ENCODE peak calls at places on chromosomes 12 and 14, in seven cellular contexts. P, M, W, N, V, Y and C are unnamed samples.

GRCh38 chr12:20426956-20427355 is 58.6 kb downstream of the PDE3A start:
- DNase-seq in P (no peak), M (no peak), W (no peak), N (no peak), V (no peak), Y (no peak), C (no peak)

GRCh38 chr12:1575287-1575798 is 19.0 kb downstream of the FBXL14 start:
- DNase-seq in P (no peak), M (peak), W (no peak), N (no peak), V (no peak), Y (no peak), C (no peak)

GRCh38 chr12:12387521-12387920 is 30.6 kb downstream of the BORCS5 start:
- DNase-seq in P (no peak), M (no peak), W (no peak), N (no peak), V (peak), Y (no peak), C (peak)

GRCh38 chr12:64004639-64005038 is 160.1 kb downstream of the SRGAP1 start:
- DNase-seq in P (no peak), M (no peak), W (no peak), N (no peak), V (no peak), Y (no peak), C (no peak)

GRCh38 chr12:113862570-113863454 is 103.3 kb downstream of the RBM19 start:
- DNase-seq in P (no peak), M (no peak), W (no peak), N (no peak), V (no peak), Y (no peak), C (no peak)

GRCh38 chr12:52924764-52925716 is 20.2 kb upstream of the KRT8 start:
- DNase-seq in P (no peak), M (peak), W (no peak), N (no peak), V (peak), Y (no peak), C (no peak)

GRCh38 chr12:121934318-121934682 is 15.9 kb downstream of the CFAP251 start:
- DNase-seq in P (no peak), M (no peak), W (no peak), N (no peak), V (no peak), Y (no peak), C (no peak)

GRCh38 chr12:94596596-94596995 is 53.8 kb downstream of the TMCC3 start:
- DNase-seq in P (no peak), M (peak), W (peak), N (no peak), V (no peak), Y (peak), C (no peak)

GRCh38 chr12:70779250-70779649 is 141.3 kb downstream of the PTPRR start:
- DNase-seq in P (no peak), M (no peak), W (no peak), N (no peak), V (no peak), Y (no peak), C (no peak)

GRCh38 chr12:14396071-14396470 is 30.6 kb downstream of the ATF7IP start:
- DNase-seq in P (no peak), M (no peak), W (no peak), N (no peak), V (no peak), Y (no peak), C (no peak)
- TF ChIP-seq POLR2A in P (no peak), M (no peak), W (no peak), N (no peak), V (no peak), Y (no peak), C (no peak)

GRCh38 chr12:32477714-32478113 is 78.4 kb downstream of the FGD4 start:
- DNase-seq in P (no peak), M (no peak), W (no peak), N (no peak), V (no peak), Y (no peak), C (no peak)

GRCh38 chr12:32478166-32478565 is 78.8 kb downstream of the FGD4 start:
- DNase-seq in P (no peak), M (no peak), W (no peak), N (no peak), V (no peak), Y (no peak), C (no peak)

GRCh38 chr12:32471601-32472001 is 72.2 kb downstream of the FGD4 start:
- DNase-seq in P (no peak), M (no peak), W (no peak), N (no peak), V (no peak), Y (no peak), C (no peak)

GRCh38 chr12:32478858-32479257 is 79.5 kb downstream of the FGD4 start:
- DNase-seq in P (no peak), M (no peak), W (no peak), N (no peak), V (no peak), Y (no peak), C (no peak)

GRCh38 chr12:32476446-32476845 is 77.1 kb downstream of the FGD4 start:
- DNase-seq in P (no peak), M (peak), W (no peak), N (no peak), V (no peak), Y (no peak), C (no peak)
- TF ChIP-seq POLR2A in P (no peak), M (no peak), W (no peak), N (no peak), V (no peak), Y (no peak), C (no peak)

GRCh38 chr12:57518176-57518919 is 2.0 kb downstream of the DDIT3 start:
- DNase-seq in P (no peak), M (no peak), W (no peak), N (no peak), V (no peak), Y (no peak), C (no peak)
- TF ChIP-seq POLR2A in P (no peak), M (no peak), W (no peak), N (no peak), V (no peak), Y (no peak), C (no peak)

GRCh38 chr12:104163631-104164030 is 25.6 kb upstream of the NFYB start:
- DNase-seq in P (no peak), M (no peak), W (no peak), N (no peak), V (no peak), Y (no peak), C (no peak)
- TF ChIP-seq POLR2A in P (no peak), M (no peak), W (no peak), N (no peak), V (no peak), Y (no peak), C (no peak)

GRCh38 chr14:103705158-103705523 is 10.1 kb downstream of the XRCC3 start:
- DNase-seq in P (peak), M (peak), W (peak), N (no peak), V (no peak), Y (no peak), C (no peak)
- TF ChIP-seq POLR2A in P (no peak), M (no peak), W (no peak), N (no peak), V (no peak), Y (no peak), C (no peak)

GRCh38 chr12:131896080-131896810 is 1.8 kb downstream of the ULK1 start:
- DNase-seq in P (peak), M (peak), W (peak), N (peak), V (peak), Y (peak), C (peak)
- TF ChIP-seq POLR2A in P (peak), M (peak), W (peak), N (peak), V (peak), Y (peak), C (no peak)